ENCODE peak calls at places on chromosomes 16 and 17, in eight cellular contexts. C, D, V, X, W, I, Z and A are unnamed samples.

GRCh38 chr16:72241930-72242329 is 70.0 kb upstream of the PMFBP1 start:
- DNase-seq in Z (no peak), V (no peak), D (peak; percentile 66), W (peak; percentile 39), I (no peak), C (no peak), X (no peak), A (peak; percentile 51)

GRCh38 chr17:77842148-77842905 is 116.2 kb upstream of the TNRC6C start:
- DNase-seq in D (peak; percentile 39), I (peak; percentile 61), Z (no peak), C (peak; percentile 54), W (no peak), X (no peak), V (no peak), A (no peak)

GRCh38 chr16:8645831-8646230 is 24.3 kb downstream of the METTL22 start:
- DNase-seq in W (no peak), D (no peak), C (no peak), X (no peak), Z (no peak), I (no peak), V (no peak), A (no peak)

GRCh38 chr17:33972756-33973155 is 282.3 kb upstream of the CCL2 start:
- DNase-seq in V (no peak), X (no peak), I (no peak), W (no peak), D (no peak), C (no peak), Z (no peak), A (no peak)

GRCh38 chr16:4361944-4362311 is 9.7 kb upstream of the VASN start:
- DNase-seq in V (no peak), X (no peak), W (no peak), I (no peak), Z (no peak), D (no peak), C (no peak), A (no peak)

GRCh38 chr17:67562036-67562435 is 155.7 kb upstream of the NOL11 start:
- DNase-seq in V (no peak), D (no peak), I (no peak), C (peak; percentile 27), X (no peak), W (no peak), Z (no peak), A (no peak)

GRCh38 chr17:81447331-81447933 is 52.2 kb downstream of the BAHCC1 start:
- DNase-seq in W (no peak), V (no peak), Z (no peak), C (no peak), X (no peak), I (no peak), D (no peak), A (no peak)

GRCh38 chr17:66214893-66215528 is 14.2 kb downstream of the APOH start:
- DNase-seq in C (no peak), I (no peak), Z (no peak), V (no peak), W (no peak), X (no peak), D (no peak), A (no peak)

GRCh38 chr16:63080736-63081135 is 1044.5 kb upstream of the CDH8 start:
- DNase-seq in W (no peak), D (no peak), Z (no peak), V (peak; percentile 41), C (no peak), X (no peak), I (no peak), A (no peak)

GRCh38 chr17:30376621-30377452 is 1.9 kb upstream of the CPD start:
- DNase-seq in X (no peak), D (no peak), Z (peak; percentile 20), I (no peak), V (no peak), W (no peak), C (no peak), A (peak; percentile 18)

GRCh38 chr17:15031971-15032370 is 233.2 kb downstream of the PMP22 start:
- DNase-seq in X (no peak), D (no peak), C (no peak), Z (no peak), W (no peak), I (no peak), V (no peak), A (no peak)

GRCh38 chr17:82830249-82830661 is 9.6 kb downstream of the ZNF750 start:
- DNase-seq in I (no peak), D (no peak), C (peak; percentile 89), V (no peak), W (no peak), X (no peak), Z (peak; percentile 69), A (peak; percentile 34)

GRCh38 chr16:4894276-4895150 is 42.4 kb downstream of the PPL start:
- DNase-seq in V (no peak), W (no peak), X (no peak), C (no peak), Z (no peak), I (no peak), D (no peak), A (no peak)

GRCh38 chr16:14527411-14528044 is 102.5 kb downstream of the PARN start:
- DNase-seq in Z (peak; percentile 58), W (no peak), D (no peak), V (no peak), I (no peak), C (peak; percentile 74), X (peak; percentile 28), A (no peak)

GRCh38 chr17:80959330-80960036 is 32.2 kb upstream of the CHMP6 start:
- DNase-seq in D (no peak), X (peak; percentile 60), Z (peak; percentile 93), C (peak; percentile 98), W (no peak), V (no peak), I (no peak), A (peak; percentile 35)

GRCh38 chr16:81444448-81445121 is at the start of gene CMIP:
- DNase-seq in Z (peak; percentile 86), X (peak; percentile 70), V (peak; percentile 89), W (peak; percentile 50), D (peak; percentile 60), C (peak; percentile 93), I (peak; percentile 93), A (peak; percentile 85)

GRCh38 chr16:81445926-81446317 is 1.3 kb downstream of the CMIP start:
- DNase-seq in V (no peak), D (peak; percentile 30), C (no peak), I (no peak), X (no peak), W (no peak), Z (no peak), A (no peak)

GRCh38 chr16:81443688-81444447 is 740 bp upstream of the CMIP start:
- DNase-seq in Z (peak; percentile 52), I (no peak), X (no peak), W (no peak), C (peak; percentile 79), V (no peak), D (no peak), A (peak; percentile 29)

GRCh38 chr16:81446318-81447275 is 2.0 kb downstream of the CMIP start:
- DNase-seq in I (peak; percentile 71), V (peak; percentile 60), W (no peak), C (no peak), X (no peak), D (peak; percentile 35), Z (no peak), A (peak; percentile 52)

DNA sequence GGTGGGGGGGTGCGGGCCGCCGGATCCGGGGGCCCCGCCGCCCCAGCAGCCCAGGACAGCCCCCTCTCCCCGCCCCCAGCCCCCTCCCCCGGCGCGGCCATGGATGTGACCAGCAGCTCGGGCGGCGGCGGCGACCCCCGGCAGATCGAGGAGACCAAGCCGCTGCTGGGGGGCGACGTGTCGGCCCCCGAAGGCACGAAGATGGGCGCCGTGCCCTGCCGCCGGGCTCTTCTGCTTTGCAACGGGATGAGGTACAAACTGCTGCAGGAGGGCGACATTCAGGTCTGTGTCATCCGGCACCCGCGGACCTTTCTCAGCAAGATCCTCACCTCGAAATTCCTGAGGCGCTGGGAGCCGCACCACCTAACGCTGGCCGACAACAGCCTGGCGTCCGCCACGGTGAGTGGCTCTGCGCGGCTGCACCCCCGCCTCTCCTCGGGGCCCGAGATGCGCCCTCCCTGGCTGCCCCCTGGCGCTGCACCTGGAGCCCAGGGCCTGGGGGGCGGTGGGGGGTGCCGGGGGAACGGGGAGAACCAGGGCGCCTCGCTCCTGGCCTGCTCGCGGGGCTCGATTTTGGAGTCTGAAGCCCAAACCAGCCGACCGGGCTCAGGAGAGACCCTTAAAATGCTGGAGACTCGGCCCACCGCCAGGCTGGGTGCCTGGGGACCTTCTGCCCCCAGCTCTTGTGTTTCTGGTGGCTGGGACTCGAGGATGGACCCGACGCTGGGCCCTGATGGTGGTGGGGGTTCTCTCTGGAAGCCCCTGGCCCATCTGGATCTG is 725 bp downstream of the CMIP start:
- DNase-seq in D (peak; percentile 25), C (peak; percentile 78), I (peak; percentile 79), V (peak; percentile 58), W (no peak), Z (peak; percentile 36), X (no peak), A (peak; percentile 61)
- TF ChIP-seq POLR2A in D (no peak), C (no peak), I (no peak), V (no peak), W (no peak), Z (no peak), X (no peak), A (peak; percentile 40)

GRCh38 chr16:84928679-84929420 is 82.5 kb downstream of the ZDHHC7 start:
- DNase-seq in W (no peak), X (peak; percentile 68), V (peak; percentile 70), I (peak; percentile 63), C (peak; percentile 94), Z (peak; percentile 86), D (no peak), A (peak; percentile 33)
- H3K4me1 ChIP-seq in W (no peaks in the 10 kb centered on the region), X (peaks cover 69% of the 10 kb centered on the region), V (peaks cover 41% of the 10 kb centered on the region), I (no peaks in the 10 kb centered on the region), C (peaks cover 17% of the 10 kb centered on the region), Z (no peaks in the 10 kb centered on the region), D (no peaks in the 10 kb centered on the region), A (peaks cover 18% of the 10 kb centered on the region)

GRCh38 chr17:63696381-63696961 is 3.5 kb downstream of the LIMD2 start:
- DNase-seq in Z (no peak), I (no peak), X (no peak), V (peak; percentile 27), C (no peak), W (peak; percentile 21), D (peak; percentile 61), A (peak; percentile 40)

GRCh38 chr17:63693411-63694113 is 6.4 kb downstream of the LIMD2 start:
- DNase-seq in V (no peak), D (no peak), W (no peak), C (no peak), I (no peak), X (no peak), Z (no peak), A (no peak)

GRCh38 chr17:63694229-63694973 is 5.5 kb downstream of the LIMD2 start:
- DNase-seq in Z (no peak), V (no peak), W (no peak), I (no peak), C (no peak), D (no peak), X (no peak), A (no peak)

GRCh38 chr17:63695889-63696288 is 4.0 kb downstream of the LIMD2 start:
- DNase-seq in C (no peak), D (no peak), V (no peak), Z (no peak), I (no peak), X (no peak), W (no peak), A (no peak)

GRCh38 chr17:63694974-63695773 is 4.8 kb downstream of the LIMD2 start:
- DNase-seq in Z (no peak), W (no peak), C (no peak), I (no peak), V (no peak), D (no peak), X (no peak), A (no peak)
- TF ChIP-seq POLR2A in Z (no peak), W (no peak), C (no peak), I (no peak), V (no peak), D (no peak), X (no peak), A (no peak)

GRCh38 chr17:17845046-17845775 is 8.4 kb upstream of the SREBF1 start:
- DNase-seq in I (no peak), C (no peak), Z (no peak), W (no peak), V (no peak), D (no peak), X (no peak), A (peak; percentile 54)
- H3K4me1 ChIP-seq in I (peaks cover 21% of the 10 kb centered on the region), C (peaks cover 28% of the 10 kb centered on the region), Z (no peaks in the 10 kb centered on the region), W (peaks cover 49% of the 10 kb centered on the region), V (peaks cover 46% of the 10 kb centered on the region), D (peaks cover 20% of the 10 kb centered on the region), X (peaks cover 62% of the 10 kb centered on the region), A (peaks cover 42% of the 10 kb centered on the region)